ENCODE peak calls at places on chromosome 4, in seven cellular contexts. F is lower leg skin, C is AG09319, V is AG09309, P is osteocyte, K is upper lobe of right lung, L is neural progenitor cell. R is an unnamed sample.

GRCh38 chr4:80619070-80619674 is 283.6 kb downstream of the CFAP299 start:
- DNase-seq in F (no peak), C (no peak), V (no peak), P (no peak), K (no peak), L (peak; percentile 36), R (no peak)

GRCh38 chr4:26787461-26788340 is 72.9 kb upstream of the STIM2 start:
- DNase-seq in F (no peak), C (no peak), V (no peak), P (peak; percentile 60), K (no peak), L (peak; percentile 60), R (no peak)

GRCh38 chr4:78940752-78941151 is 1.5 kb upstream of the PAQR3 start:
- DNase-seq in F (no peak), C (no peak), V (no peak), P (no peak), K (no peak), L (no peak), R (no peak)

GRCh38 chr4:15870079-15870478 is 68.5 kb downstream of the FGFBP1 start:
- DNase-seq in F (no peak), C (no peak), V (no peak), P (no peak), K (no peak), L (no peak), R (no peak)

GRCh38 chr4:145779319-145779801 is 99.4 kb downstream of the C4orf51 start:
- DNase-seq in F (no peak), C (no peak), V (no peak), P (no peak), K (no peak), L (no peak), R (no peak)

GRCh38 chr4:76989391-76990061 is 40.0 kb downstream of the SEPTIN11 start:
- DNase-seq in F (no peak), C (no peak), V (no peak), P (no peak), K (no peak), L (no peak), R (no peak)

GRCh38 chr4:116926631-116927295 is 158.6 kb downstream of the TRAM1L1 start:
- DNase-seq in F (no peak), C (no peak), V (no peak), P (no peak), K (no peak), L (no peak), R (no peak)

GRCh38 chr4:8307126-8307525 is 37.6 kb downstream of the HTRA3 start:
- DNase-seq in F (no peak), C (no peak), V (no peak), P (no peak), K (peak; percentile 40), L (no peak), R (no peak)

GRCh38 chr4:74999714-75000309 is 66.9 kb downstream of the PARM1 start:
- DNase-seq in F (no peak), C (no peak), V (no peak), P (no peak), K (no peak), L (no peak), R (no peak)

GRCh38 chr4:40434126-40434692 is 99.1 kb downstream of the CHRNA9 start:
- DNase-seq in F (no peak), C (no peak), V (no peak), P (no peak), K (no peak), L (no peak), R (no peak)

GRCh38 chr4:109962401-109962800 is 49.7 kb downstream of the EGF start:
- DNase-seq in F (no peak), C (no peak), V (no peak), P (no peak), K (no peak), L (no peak), R (no peak)

DNA sequence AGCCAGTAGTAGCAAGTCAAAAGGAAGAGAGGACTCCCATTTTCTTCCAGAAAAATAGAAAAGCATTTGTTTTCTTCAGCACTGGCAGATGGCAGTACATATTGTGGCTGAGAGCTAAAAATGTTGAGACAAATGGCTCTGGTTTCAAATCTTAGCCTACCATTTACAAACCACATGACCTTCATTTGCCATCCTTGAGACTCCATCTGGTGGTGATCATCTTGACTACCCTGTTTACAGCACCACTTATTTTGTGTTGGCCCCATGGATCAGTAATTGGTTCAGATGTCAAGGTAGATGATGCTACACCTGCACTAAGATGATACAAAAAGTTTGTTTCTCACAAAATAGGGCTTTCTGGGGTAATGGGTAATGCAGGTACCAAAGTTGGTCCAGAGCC is 951.8 kb upstream of the IGFBP7 start:
- DNase-seq in F (no peak), C (no peak), V (no peak), P (no peak), K (no peak), L (peak; percentile 3), R (no peak)
- TF ChIP-seq CTCF in F (no peak), C (no peak), V (no peak), P (no peak), K (no peak), L (peak; percentile 27), R (no peak)

GRCh38 chr4:1019726-1020470 is 8.5 kb downstream of the FGFRL1 start:
- DNase-seq in F (no peak), C (no peak), V (no peak), P (no peak), K (no peak), L (peak; percentile 76), R (no peak)
- TF ChIP-seq CTCF in F (no peak), C (no peak), V (no peak), P (no peak), K (no peak), L (no peak), R (no peak)

GRCh38 chr4:44493924-44494323 is 45.3 kb upstream of the KCTD8 start:
- DNase-seq in F (no peak), C (no peak), V (no peak), P (no peak), K (no peak), L (peak; percentile 63), R (peak; percentile 7)
- TF ChIP-seq CTCF in F (no peak), C (peak; percentile 6), V (peak; percentile 28), P (peak; percentile 41), K (no peak), L (peak; percentile 49), R (peak; percentile 19)

DNA sequence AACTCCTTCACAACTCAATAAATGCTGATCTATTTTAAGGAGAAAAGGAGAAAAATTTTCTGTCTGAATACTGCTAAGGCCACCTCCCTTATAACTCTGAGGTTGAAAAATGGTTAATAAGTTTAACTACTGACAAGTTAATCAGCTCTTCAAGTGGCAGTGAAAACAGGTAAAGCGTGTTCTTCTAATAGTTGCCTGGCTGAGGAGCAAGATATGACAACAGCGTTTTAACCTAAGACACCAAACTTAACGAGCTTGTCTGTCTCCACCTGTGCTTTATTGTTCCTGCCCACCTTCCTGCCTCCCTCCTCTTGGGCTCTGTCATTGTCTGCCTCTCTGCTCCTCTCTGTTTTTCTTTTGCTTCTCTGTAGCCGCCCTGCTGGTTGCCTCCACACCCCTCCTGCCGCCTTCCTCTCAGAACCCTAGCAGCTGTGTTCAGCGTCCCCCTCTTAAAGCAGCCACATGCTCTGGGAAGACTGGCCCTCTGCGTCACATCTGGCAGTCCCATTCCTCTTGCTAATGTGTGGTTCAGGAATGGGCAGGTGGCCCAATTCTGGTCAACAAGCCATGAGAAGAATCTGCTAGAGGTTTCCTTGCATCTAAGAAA is 4.3 kb upstream of the TSPAN5 start:
- DNase-seq in F (no peak), C (no peak), V (no peak), P (no peak), K (no peak), L (peak; percentile 63), R (no peak)
- TF ChIP-seq CTCF in F (no peak), C (no peak), V (no peak), P (no peak), K (no peak), L (no peak), R (no peak)

GRCh38 chr4:107046261-107046660 is 10.1 kb upstream of the DKK2 start:
- DNase-seq in F (no peak), C (no peak), V (no peak), P (no peak), K (no peak), L (no peak), R (no peak)

DNA sequence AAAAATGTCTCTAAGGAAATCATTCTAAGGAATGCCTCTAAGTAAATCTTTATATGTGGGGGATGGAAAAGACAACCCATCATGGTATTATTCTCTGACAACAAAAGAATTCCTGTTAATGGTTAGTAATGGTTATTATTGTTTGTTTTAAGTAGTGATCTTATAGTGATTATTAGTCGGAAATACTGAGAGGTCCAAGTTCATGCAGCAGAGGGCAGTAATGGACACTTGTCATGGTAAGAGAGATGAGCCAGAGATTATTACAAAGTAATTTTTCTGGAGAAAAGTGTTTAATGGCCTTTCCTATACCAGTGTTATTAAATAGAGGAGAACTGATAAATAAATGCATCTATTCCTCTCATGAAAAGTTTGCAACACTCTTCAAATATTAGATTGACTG is 8.1 kb upstream of the DKK2 start:
- DNase-seq in F (no peak), C (no peak), V (no peak), P (no peak), K (no peak), L (no peak), R (no peak)
- TF ChIP-seq CTCF in F (no peak), C (peak; percentile 24), V (peak; percentile 36), P (peak; percentile 44), K (no peak), L (peak; percentile 12), R (no peak)

R was measured in GM13976.